ENCODE peak calls at places on chromosomes 16 and 17, in five cellular contexts. H, W, X, G and U are unnamed samples.

GRCh38 chr17:58917228-58917627 is 161.6 kb downstream of the PPM1E start:
- DNase-seq in W (no peak), X (no peak), G (no peak), H (no peak), U (no peak)

GRCh38 chr17:71438631-71439146 is 682.1 kb upstream of the SOX9 start:
- DNase-seq in W (peak), H (peak), G (peak), X (peak), U (peak)

GRCh38 chr17:61135782-61136181 is 263.9 kb upstream of the TBX2 start:
- DNase-seq in H (no peak), G (no peak), X (no peak), W (no peak), U (no peak)

GRCh38 chr17:2691965-2692780 is 19.4 kb downstream of the CLUH start:
- DNase-seq in H (no peak), W (no peak), G (no peak), X (no peak), U (no peak)

GRCh38 chr17:70365098-70365583 is 195.8 kb downstream of the KCNJ2 start:
- DNase-seq in W (no peak), H (no peak), G (peak), X (no peak), U (no peak)

GRCh38 chr16:11914759-11915643 is 755 bp downstream of the GSPT1 start:
- DNase-seq in X (no peak), W (peak), G (peak), H (peak), U (peak)

GRCh38 chr17:37066322-37066905 is 117.7 kb downstream of the AATF start:
- DNase-seq in X (no peak), W (no peak), G (no peak), H (no peak), U (no peak)

GRCh38 chr16:6777624-6778023 is 555.0 kb upstream of the RBFOX1 start:
- DNase-seq in H (no peak), W (no peak), G (no peak), X (no peak), U (no peak)

GRCh38 chr17:80108321-80108971 is 7.1 kb downstream of the GAA start:
- DNase-seq in G (no peak), W (no peak), X (no peak), H (no peak), U (no peak)

GRCh38 chr16:63720848-63721247 is 1401.0 kb downstream of the CDH11 start:
- DNase-seq in W (no peak), H (no peak), X (no peak), G (no peak), U (no peak)

GRCh38 chr16:81714593-81714992 is 64.5 kb upstream of the PLCG2 start:
- DNase-seq in W (no peak), H (no peak), X (no peak), G (no peak), U (no peak)

GRCh38 chr17:7403043-7403901 is 625 bp downstream of the TMEM256 start:
- DNase-seq in H (peak), W (peak), X (peak), G (no peak), U (no peak)

GRCh38 chr17:57422574-57423164 is 166.3 kb downstream of the MSI2 start:
- DNase-seq in W (peak), G (peak), X (peak), H (no peak), U (peak)

GRCh38 chr16:81447383-81448101 is 2.9 kb downstream of the CMIP start:
- DNase-seq in W (peak), G (no peak), H (no peak), X (no peak), U (peak)

GRCh38 chr17:30256756-30257506 is 21.4 kb upstream of the SLC6A4 start:
- DNase-seq in H (no peak), X (no peak), G (peak), W (no peak), U (peak)

GRCh38 chr17:50203589-50204345 is 2.3 kb upstream of the COL1A1 start:
- DNase-seq in H (no peak), W (no peak), X (no peak), G (peak), U (no peak)

GRCh38 chr16:75319513-75320401 is 68.3 kb upstream of the BCAR1 start:
- DNase-seq in W (no peak), H (no peak), G (peak), X (no peak), U (peak)

GRCh38 chr16:28923652-28924398 is 1.2 kb downstream of the RABEP2 start:
- DNase-seq in W (no peak), X (no peak), G (no peak), H (no peak), U (peak)

GRCh38 chr17:50214986-50215730 is 13.7 kb upstream of the COL1A1 start:
- DNase-seq in H (no peak), W (no peak), G (peak), X (no peak), U (no peak)

GRCh38 chr17:13545941-13546340 is 55.8 kb downstream of the HS3ST3A1 start:
- DNase-seq in W (no peak), X (no peak), G (no peak), H (no peak), U (no peak)

GRCh38 chr17:48540213-48540612 is 4.7 kb downstream of the HOXB2 start:
- DNase-seq in G (no peak), W (no peak), H (no peak), X (no peak), U (no peak)

GRCh38 chr16:58000706-58001676 is at the start of gene USB1:
- DNase-seq in X (peak), G (peak), H (peak), W (peak), U (peak)

GRCh38 chr17:7444682-7445010 is 215 bp upstream of the CHRNB1 start:
- DNase-seq in G (no peak), H (no peak), W (no peak), X (no peak), U (no peak)

GRCh38 chr17:79220715-79221291 is 146.2 kb downstream of the ENGASE start:
- DNase-seq in G (no peak), X (no peak), W (no peak), H (no peak), U (peak)

GRCh38 chr16:68972720-68973119 is 129.4 kb downstream of the TANGO6 start:
- DNase-seq in G (peak), W (peak), H (peak), X (no peak), U (peak)

GRCh38 chr16:89442990-89443726 is 47.2 kb downstream of the ANKRD11 start:
- DNase-seq in W (peak), G (peak), X (peak), H (no peak), U (peak)

GRCh38 chr17:63275318-63275967 is 170.7 kb downstream of the CYB561 start:
- DNase-seq in W (peak), X (peak), H (no peak), G (peak), U (peak)

GRCh38 chr16:30659507-30660423 is 1.5 kb downstream of the FBRS start:
- DNase-seq in X (no peak), W (no peak), H (peak), G (no peak), U (peak)

GRCh38 chr16:68235882-68236803 is at the start of gene ESRP2:
- DNase-seq in W (no peak), X (peak), H (peak), G (no peak), U (peak)

GRCh38 chr17:40978752-40979151 is 5.4 kb downstream of the KRT40 start:
- DNase-seq in G (no peak), X (no peak), H (no peak), W (no peak), U (peak)

GRCh38 chr17:21530311-21530710 is 154.2 kb downstream of the KCNJ12 start:
- DNase-seq in X (no peak), H (no peak), G (peak), W (no peak), U (peak)

GRCh38 chr17:75602644-75603043 is 15.0 kb downstream of the MYO15B start:
- DNase-seq in G (no peak), W (no peak), H (no peak), X (no peak), U (no peak)

GRCh38 chr17:68260051-68260762 is 12.4 kb downstream of the AMZ2 start:
- DNase-seq in H (no peak), X (no peak), W (no peak), G (no peak), U (no peak)

GRCh38 chr16:50635505-50636392 is 45.4 kb downstream of the SNX20 start:
- DNase-seq in X (peak), W (peak), H (no peak), G (no peak), U (no peak)

GRCh38 chr17:40314557-40314953 is 5.6 kb downstream of the RARA start:
- DNase-seq in W (peak), H (no peak), X (peak), G (peak), U (peak)

GRCh38 chr17:42276359-42276608 is at the start of gene STAT5B:
- DNase-seq in X (no peak), G (peak), H (peak), W (peak), U (peak)

GRCh38 chr17:37147301-37147812 is 198.6 kb downstream of the AATF start:
- DNase-seq in G (no peak), H (peak), W (peak), X (no peak), U (peak)

GRCh38 chr16:83728518-83728917 is 79.3 kb upstream of the HSBP1 start:
- DNase-seq in H (no peak), W (no peak), G (no peak), X (no peak), U (no peak)

GRCh38 chr16:83730812-83731211 is 77.0 kb upstream of the HSBP1 start:
- DNase-seq in H (no peak), W (no peak), X (no peak), G (no peak), U (no peak)

GRCh38 chr16:83732536-83732935 is 75.2 kb upstream of the HSBP1 start:
- DNase-seq in H (no peak), X (no peak), W (no peak), G (no peak), U (no peak)

GRCh38 chr16:83734136-83734535 is 73.6 kb upstream of the HSBP1 start:
- DNase-seq in X (no peak), W (no peak), H (no peak), G (no peak), U (no peak)

GRCh38 chr16:83733301-83733700 is 74.5 kb upstream of the HSBP1 start:
- DNase-seq in X (no peak), W (no peak), G (no peak), H (no peak), U (no peak)
- H3K4me3 ChIP-seq in X (no peak), W (no peak), G (no peak), H (no peak), U (no peak)

GRCh38 chr17:77254961-77255741 is 114.4 kb downstream of the SEC14L1 start:
- DNase-seq in H (peak), X (peak), W (peak), G (peak), U (peak)
- TF ChIP-seq CTCF in H (no peak), X (no peak), W (no peak), G (no peak), U (no peak)

GRCh38 chr17:35170968-35171771 is 23.0 kb downstream of the SLC35G3 start:
- DNase-seq in H (no peak), X (no peak), W (peak), G (peak), U (peak)

GRCh38 chr17:35175638-35176415 is 18.4 kb downstream of the SLC35G3 start:
- DNase-seq in H (no peak), W (no peak), G (no peak), X (no peak), U (no peak)

GRCh38 chr17:35169964-35170363 is 22.3 kb downstream of the UNC45B start:
- DNase-seq in X (no peak), W (no peak), H (no peak), G (no peak), U (no peak)

GRCh38 chr17:35174835-35175334 is 19.3 kb downstream of the SLC35G3 start:
- DNase-seq in W (no peak), G (no peak), X (no peak), H (no peak), U (no peak)

DNA sequence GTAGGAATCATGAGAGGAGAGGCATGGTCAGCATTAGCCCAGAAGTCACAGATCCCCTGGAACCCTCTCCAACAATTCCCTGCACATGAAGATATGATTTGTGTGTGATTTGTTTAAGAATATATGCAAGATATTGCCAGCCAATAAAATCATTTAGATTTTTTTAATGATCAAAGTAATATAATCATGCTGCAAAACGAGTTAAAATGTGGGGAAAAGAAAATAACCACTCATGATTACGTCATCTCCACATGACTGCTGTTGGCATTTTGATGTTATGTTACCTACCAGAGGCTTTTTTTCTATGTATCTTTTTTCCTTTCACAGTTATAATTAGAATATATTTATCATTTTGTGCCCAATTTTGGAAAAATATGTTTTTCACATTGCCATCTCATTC is 22.4 kb downstream of the SLC35G3 start:
- DNase-seq in X (no peak), G (peak), H (no peak), W (no peak), U (peak)
- H3K4me3 ChIP-seq in X (no peak), G (no peak), H (no peak), W (no peak), U (no peak)

DNA sequence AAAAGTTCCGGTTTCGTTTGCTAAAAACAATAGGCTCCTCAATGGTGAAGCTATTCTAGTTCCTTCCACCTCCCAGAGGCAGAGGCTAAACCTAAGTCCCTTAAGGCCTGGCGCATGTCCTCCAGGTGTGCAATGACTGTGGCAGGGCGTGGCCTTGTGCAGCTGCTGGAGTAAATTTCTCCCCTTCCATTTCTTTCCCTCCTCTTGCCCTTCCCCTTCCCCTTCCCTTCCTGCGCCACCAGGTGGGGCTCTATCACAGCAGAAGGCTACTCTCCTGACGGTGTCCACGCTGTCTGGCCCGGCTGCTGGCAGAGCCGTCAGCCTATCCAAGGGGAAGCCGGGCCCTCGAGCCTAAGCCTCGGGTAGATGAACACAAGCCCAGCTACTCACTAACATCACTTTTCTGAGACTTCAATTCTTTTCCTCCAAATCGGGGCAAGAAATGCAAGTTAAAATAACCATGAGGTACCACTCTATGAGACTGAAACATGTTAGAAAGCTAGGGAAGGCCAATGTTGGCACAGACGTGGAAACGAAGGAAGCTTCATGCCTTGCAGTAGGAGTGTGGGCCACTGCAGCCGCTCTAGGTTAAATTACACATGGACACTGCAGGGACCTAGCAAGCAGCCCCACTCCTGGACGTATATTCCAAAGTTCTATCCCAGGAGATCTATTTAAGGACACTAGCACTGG is 34.4 kb downstream of the C16orf78 start:
- DNase-seq in W (peak), X (peak), G (peak), H (peak), U (peak)
- TF ChIP-seq CTCF in W (peak), X (peak), G (peak), H (peak), U (peak)

GRCh38 chr17:1474402-1475189 is 17.9 kb downstream of the MYO1C start:
- DNase-seq in X (no peak), H (no peak), W (no peak), G (no peak), U (no peak)
- H3K4me3 ChIP-seq in X (no peak), H (no peak), W (no peak), G (no peak), U (no peak)

DNA sequence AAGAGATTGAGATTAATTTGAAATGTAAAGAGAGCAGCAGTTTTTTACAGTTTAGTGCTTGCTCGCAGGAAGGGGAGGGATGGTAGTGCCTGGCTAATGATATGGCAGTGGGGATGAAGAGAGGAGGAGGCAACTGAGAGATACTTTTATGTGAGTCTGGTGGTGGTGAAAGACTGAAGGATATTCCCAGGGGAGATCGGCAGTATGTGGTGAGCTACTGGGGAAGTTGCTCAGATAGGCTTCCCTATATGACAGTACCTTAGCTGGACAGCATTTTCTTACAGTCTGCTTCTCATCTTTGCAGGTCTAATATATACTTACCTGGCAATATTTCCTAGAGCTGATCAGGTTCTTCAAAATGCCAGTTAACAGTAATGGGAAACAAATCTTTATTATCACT is 8.6 kb downstream of the CEP95 start:
- DNase-seq in H (no peak), X (no peak), W (no peak), G (no peak), U (no peak)
- TF ChIP-seq CTCF in H (no peak), X (no peak), W (no peak), G (no peak), U (no peak)